ENCODE peak calls at places on chromosomes 6 and 20, in six cellular contexts. One of them, this sample, is unnamed. For H3K36me3, the result is how much of the 10 kb centered on the place peaks cover.

GRCh38 chr6:44477293-44477894 is 89.9 kb downstream of the CDC5L start:
- DNase-seq in CD4-positive, alpha-beta memory T cell: no peak
- DNase-seq in colonic mucosa: no peak
- DNase-seq in CD8-positive, alpha-beta memory T cell: no peak
- DNase-seq in small intestine: no peak
- DNase-seq in cardiac muscle cell: no peak
- DNase-seq in this sample: no peak

GRCh38 chr6:104814743-104815142 is 45.0 kb downstream of the HACE1 start:
- DNase-seq in cardiac muscle cell: no peak
- DNase-seq in CD4-positive, alpha-beta memory T cell: no peak
- DNase-seq in CD8-positive, alpha-beta memory T cell: no peak
- DNase-seq in small intestine: no peak
- DNase-seq in colonic mucosa: no peak
- DNase-seq in this sample: no peak

GRCh38 chr6:33419580-33420492 is at the start of gene SYNGAP1:
- DNase-seq in CD4-positive, alpha-beta memory T cell: no peak
- DNase-seq in CD8-positive, alpha-beta memory T cell: no peak
- DNase-seq in small intestine: no peak
- DNase-seq in cardiac muscle cell: peak
- DNase-seq in colonic mucosa: no peak
- DNase-seq in this sample: no peak

GRCh38 chr20:56285496-56285895 is 37.0 kb downstream of the MC3R start:
- DNase-seq in colonic mucosa: no peak
- DNase-seq in CD8-positive, alpha-beta memory T cell: no peak
- DNase-seq in CD4-positive, alpha-beta memory T cell: no peak
- DNase-seq in small intestine: no peak
- DNase-seq in cardiac muscle cell: no peak
- DNase-seq in this sample: no peak

GRCh38 chr6:35298625-35299140 is 1.1 kb downstream of the DEF6 start:
- DNase-seq in small intestine: no peak
- DNase-seq in CD8-positive, alpha-beta memory T cell: no peak
- DNase-seq in CD4-positive, alpha-beta memory T cell: no peak
- DNase-seq in colonic mucosa: no peak
- DNase-seq in cardiac muscle cell: no peak
- DNase-seq in this sample: no peak

GRCh38 chr20:52941803-52942202 is 30.4 kb upstream of the TSHZ2 start:
- DNase-seq in small intestine: no peak
- DNase-seq in colonic mucosa: no peak
- DNase-seq in CD8-positive, alpha-beta memory T cell: no peak
- DNase-seq in CD4-positive, alpha-beta memory T cell: no peak
- DNase-seq in cardiac muscle cell: no peak
- DNase-seq in this sample: no peak

GRCh38 chr6:157644043-157644810 is 178.8 kb upstream of the SNX9 start:
- DNase-seq in CD4-positive, alpha-beta memory T cell: no peak
- DNase-seq in CD8-positive, alpha-beta memory T cell: no peak
- DNase-seq in cardiac muscle cell: no peak
- DNase-seq in colonic mucosa: no peak
- DNase-seq in small intestine: no peak
- DNase-seq in this sample: no peak

GRCh38 chr6:154440022-154440421 is 70.5 kb downstream of the CNKSR3 start:
- DNase-seq in cardiac muscle cell: no peak
- DNase-seq in CD8-positive, alpha-beta memory T cell: no peak
- DNase-seq in colonic mucosa: no peak
- DNase-seq in small intestine: peak
- DNase-seq in CD4-positive, alpha-beta memory T cell: no peak
- DNase-seq in this sample: no peak

GRCh38 chr6:43216200-43216599 is 13.1 kb downstream of the DNPH1 start:
- DNase-seq in colonic mucosa: no peak
- DNase-seq in small intestine: no peak
- DNase-seq in cardiac muscle cell: no peak
- DNase-seq in CD8-positive, alpha-beta memory T cell: no peak
- DNase-seq in CD4-positive, alpha-beta memory T cell: no peak
- DNase-seq in this sample: no peak

GRCh38 chr6:4860387-4860786 is 84.2 kb downstream of the CDYL start:
- DNase-seq in CD8-positive, alpha-beta memory T cell: no peak
- DNase-seq in small intestine: no peak
- DNase-seq in CD4-positive, alpha-beta memory T cell: no peak
- DNase-seq in colonic mucosa: no peak
- DNase-seq in cardiac muscle cell: no peak
- DNase-seq in this sample: no peak

GRCh38 chr20:39676857-39677351 is 714.8 kb downstream of the DHX35 start:
- DNase-seq in CD4-positive, alpha-beta memory T cell: no peak
- DNase-seq in colonic mucosa: peak
- DNase-seq in small intestine: peak
- DNase-seq in CD8-positive, alpha-beta memory T cell: no peak
- DNase-seq in cardiac muscle cell: no peak
- DNase-seq in this sample: no peak

GRCh38 chr6:142071981-142072380 is 60.7 kb upstream of the GJE1 start:
- DNase-seq in cardiac muscle cell: no peak
- DNase-seq in colonic mucosa: no peak
- DNase-seq in CD4-positive, alpha-beta memory T cell: no peak
- DNase-seq in small intestine: no peak
- DNase-seq in CD8-positive, alpha-beta memory T cell: no peak
- DNase-seq in this sample: no peak

GRCh38 chr6:55469829-55470438 is 109.1 kb downstream of the HMGCLL1 start:
- DNase-seq in cardiac muscle cell: no peak
- DNase-seq in colonic mucosa: no peak
- DNase-seq in CD4-positive, alpha-beta memory T cell: no peak
- DNase-seq in small intestine: no peak
- DNase-seq in CD8-positive, alpha-beta memory T cell: no peak
- DNase-seq in this sample: no peak

GRCh38 chr6:134853111-134854055 is 96.5 kb downstream of the ALDH8A1 start:
- DNase-seq in colonic mucosa: peak
- DNase-seq in cardiac muscle cell: peak
- DNase-seq in CD4-positive, alpha-beta memory T cell: no peak
- DNase-seq in CD8-positive, alpha-beta memory T cell: no peak
- DNase-seq in small intestine: peak
- DNase-seq in this sample: no peak

GRCh38 chr6:170198298-170198697 is 92.6 kb downstream of the DLL1 start:
- DNase-seq in CD4-positive, alpha-beta memory T cell: no peak
- DNase-seq in CD8-positive, alpha-beta memory T cell: no peak
- DNase-seq in colonic mucosa: no peak
- DNase-seq in cardiac muscle cell: no peak
- DNase-seq in small intestine: no peak
- DNase-seq in this sample: peak

GRCh38 chr6:37565267-37566208 is 65.8 kb upstream of the CCDC167 start:
- DNase-seq in cardiac muscle cell: peak
- DNase-seq in small intestine: no peak
- DNase-seq in colonic mucosa: no peak
- DNase-seq in CD8-positive, alpha-beta memory T cell: no peak
- DNase-seq in CD4-positive, alpha-beta memory T cell: no peak
- DNase-seq in this sample: no peak

GRCh38 chr6:109760208-109760607 is 69.1 kb downstream of the FIG4 start:
- DNase-seq in colonic mucosa: no peak
- DNase-seq in CD8-positive, alpha-beta memory T cell: no peak
- DNase-seq in small intestine: no peak
- DNase-seq in cardiac muscle cell: no peak
- DNase-seq in CD4-positive, alpha-beta memory T cell: no peak
- DNase-seq in this sample: no peak

GRCh38 chr6:114747995-114748625 is 405.3 kb upstream of the HS3ST5 start:
- DNase-seq in colonic mucosa: peak
- DNase-seq in CD8-positive, alpha-beta memory T cell: no peak
- DNase-seq in small intestine: peak
- DNase-seq in CD4-positive, alpha-beta memory T cell: no peak
- DNase-seq in cardiac muscle cell: peak
- DNase-seq in this sample: peak

GRCh38 chr6:116229287-116229913 is 24.5 kb downstream of the TSPYL4 start:
- DNase-seq in small intestine: no peak
- DNase-seq in CD4-positive, alpha-beta memory T cell: peak
- DNase-seq in cardiac muscle cell: peak
- DNase-seq in CD8-positive, alpha-beta memory T cell: no peak
- DNase-seq in colonic mucosa: peak
- DNase-seq in this sample: no peak

GRCh38 chr20:57158474-57158873 is 108.0 kb downstream of the BMP7 start:
- DNase-seq in colonic mucosa: no peak
- DNase-seq in cardiac muscle cell: no peak
- DNase-seq in CD8-positive, alpha-beta memory T cell: no peak
- DNase-seq in small intestine: no peak
- DNase-seq in CD4-positive, alpha-beta memory T cell: no peak
- DNase-seq in this sample: no peak

GRCh38 chr6:25302677-25303128 is 23.5 kb downstream of the CARMIL1 start:
- DNase-seq in cardiac muscle cell: peak
- DNase-seq in small intestine: peak
- DNase-seq in CD4-positive, alpha-beta memory T cell: no peak
- DNase-seq in colonic mucosa: no peak
- DNase-seq in CD8-positive, alpha-beta memory T cell: no peak
- DNase-seq in this sample: peak

GRCh38 chr6:14681699-14682487 is 564.0 kb upstream of the JARID2 start:
- DNase-seq in CD8-positive, alpha-beta memory T cell: no peak
- DNase-seq in small intestine: no peak
- DNase-seq in CD4-positive, alpha-beta memory T cell: no peak
- DNase-seq in cardiac muscle cell: no peak
- DNase-seq in colonic mucosa: no peak
- DNase-seq in this sample: no peak

GRCh38 chr6:170179925-170180324 is 111.0 kb downstream of the DLL1 start:
- DNase-seq in small intestine: no peak
- DNase-seq in CD8-positive, alpha-beta memory T cell: no peak
- DNase-seq in colonic mucosa: no peak
- DNase-seq in CD4-positive, alpha-beta memory T cell: no peak
- DNase-seq in cardiac muscle cell: no peak
- DNase-seq in this sample: no peak

GRCh38 chr6:158067436-158068015 is 85.9 kb downstream of the SYNJ2 start:
- DNase-seq in CD4-positive, alpha-beta memory T cell: no peak
- DNase-seq in small intestine: no peak
- DNase-seq in colonic mucosa: no peak
- DNase-seq in CD8-positive, alpha-beta memory T cell: no peak
- DNase-seq in cardiac muscle cell: no peak
- DNase-seq in this sample: no peak

GRCh38 chr20:55004044-55004443 is 528.7 kb downstream of the DOK5 start:
- DNase-seq in CD4-positive, alpha-beta memory T cell: no peak
- DNase-seq in CD8-positive, alpha-beta memory T cell: no peak
- DNase-seq in cardiac muscle cell: peak
- DNase-seq in colonic mucosa: no peak
- DNase-seq in small intestine: no peak
- DNase-seq in this sample: no peak

GRCh38 chr6:97674802-97675201 is 391.8 kb upstream of the MMS22L start:
- DNase-seq in cardiac muscle cell: no peak
- DNase-seq in CD4-positive, alpha-beta memory T cell: no peak
- DNase-seq in small intestine: no peak
- DNase-seq in colonic mucosa: no peak
- DNase-seq in CD8-positive, alpha-beta memory T cell: no peak
- DNase-seq in this sample: no peak

DNA sequence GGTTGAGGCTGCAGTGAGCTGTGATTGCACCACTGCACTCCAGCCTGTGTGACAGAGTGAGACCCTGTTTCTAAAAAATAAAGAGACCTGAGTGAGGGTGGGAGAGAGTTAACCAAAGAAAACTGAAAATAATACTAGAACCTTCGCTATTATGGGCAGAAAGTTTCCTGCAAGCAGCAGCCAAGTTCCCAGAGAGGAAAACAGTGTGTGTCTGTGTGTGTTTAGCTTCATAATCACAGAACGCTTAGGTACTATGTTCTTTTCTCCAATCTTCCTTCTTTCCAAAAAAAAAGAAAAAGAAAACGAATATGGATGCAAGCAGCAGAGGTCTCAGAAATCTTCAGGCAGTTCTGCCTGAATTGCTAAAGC is 170.0 kb downstream of the LY86 start:
- DNase-seq in CD4-positive, alpha-beta memory T cell: no peak
- DNase-seq in small intestine: no peak
- DNase-seq in cardiac muscle cell: no peak
- DNase-seq in colonic mucosa: no peak
- DNase-seq in CD8-positive, alpha-beta memory T cell: no peak
- DNase-seq in this sample: no peak
- H3K4me3 ChIP-seq in CD4-positive, alpha-beta memory T cell: no peak
- H3K4me3 ChIP-seq in small intestine: no peak
- H3K4me3 ChIP-seq in cardiac muscle cell: no peak
- H3K4me3 ChIP-seq in colonic mucosa: no peak
- H3K4me3 ChIP-seq in CD8-positive, alpha-beta memory T cell: no peak
- H3K4me3 ChIP-seq in this sample: no peak

GRCh38 chr20:25300496-25301170 is 52.7 kb downstream of the PYGB start:
- DNase-seq in cardiac muscle cell: no peak
- DNase-seq in CD4-positive, alpha-beta memory T cell: no peak
- DNase-seq in small intestine: no peak
- DNase-seq in colonic mucosa: no peak
- DNase-seq in CD8-positive, alpha-beta memory T cell: no peak
- DNase-seq in this sample: no peak
- H3K36me3 ChIP-seq in cardiac muscle cell: under half
- H3K36me3 ChIP-seq in CD4-positive, alpha-beta memory T cell: under half
- H3K36me3 ChIP-seq in small intestine: under half
- H3K36me3 ChIP-seq in colonic mucosa: under half
- H3K36me3 ChIP-seq in CD8-positive, alpha-beta memory T cell: under half
- H3K36me3 ChIP-seq in this sample: under half

GRCh38 chr20:8627386-8628030 is 441.4 kb upstream of the PLCB4 start:
- DNase-seq in CD4-positive, alpha-beta memory T cell: no peak
- DNase-seq in cardiac muscle cell: no peak
- DNase-seq in CD8-positive, alpha-beta memory T cell: no peak
- DNase-seq in colonic mucosa: no peak
- DNase-seq in small intestine: no peak
- DNase-seq in this sample: no peak
- H3K4me3 ChIP-seq in CD4-positive, alpha-beta memory T cell: no peak
- H3K4me3 ChIP-seq in cardiac muscle cell: no peak
- H3K4me3 ChIP-seq in CD8-positive, alpha-beta memory T cell: no peak
- H3K4me3 ChIP-seq in colonic mucosa: no peak
- H3K4me3 ChIP-seq in small intestine: no peak
- H3K4me3 ChIP-seq in this sample: no peak

GRCh38 chr6:124495316-124496176 is 466.7 kb upstream of the RNF217 start:
- DNase-seq in colonic mucosa: no peak
- DNase-seq in small intestine: no peak
- DNase-seq in cardiac muscle cell: no peak
- DNase-seq in CD8-positive, alpha-beta memory T cell: no peak
- DNase-seq in CD4-positive, alpha-beta memory T cell: no peak
- DNase-seq in this sample: no peak
- H3K36me3 ChIP-seq in colonic mucosa: under half
- H3K36me3 ChIP-seq in small intestine: under half
- H3K36me3 ChIP-seq in cardiac muscle cell: under half
- H3K36me3 ChIP-seq in CD8-positive, alpha-beta memory T cell: under half
- H3K36me3 ChIP-seq in CD4-positive, alpha-beta memory T cell: under half
- H3K36me3 ChIP-seq in this sample: under half

DNA sequence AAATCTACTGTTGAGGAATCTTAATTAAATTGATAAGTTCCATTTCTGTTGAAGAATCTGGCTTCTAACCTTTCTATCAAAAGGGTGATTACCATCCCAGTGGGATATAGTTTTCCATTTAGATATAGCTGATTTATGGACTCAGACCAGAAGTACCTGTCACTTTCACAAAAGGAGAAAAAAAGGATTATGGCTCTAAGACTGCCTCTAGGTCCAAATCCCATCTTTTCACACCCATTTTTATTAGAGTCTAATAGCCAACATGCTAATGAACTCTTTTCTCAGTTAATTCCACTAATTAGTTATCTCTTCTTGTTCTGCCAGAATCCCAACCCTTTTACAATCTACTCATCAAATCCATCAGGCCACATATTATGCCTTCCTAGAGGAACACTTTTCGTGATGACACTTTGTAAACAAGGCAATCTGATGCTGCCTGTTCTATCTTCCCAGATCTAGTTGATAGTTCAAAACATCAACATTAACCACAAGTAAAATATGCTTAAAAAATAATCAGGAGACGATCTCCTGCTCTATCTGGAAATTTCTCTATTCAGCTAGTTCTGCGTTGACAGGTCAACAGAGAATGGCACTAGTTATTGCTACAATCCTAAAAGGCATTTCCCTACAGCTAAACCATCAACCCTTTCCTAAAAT is 2.2 kb downstream of the B4GALT5 start:
- DNase-seq in small intestine: no peak
- DNase-seq in CD8-positive, alpha-beta memory T cell: no peak
- DNase-seq in CD4-positive, alpha-beta memory T cell: no peak
- DNase-seq in cardiac muscle cell: no peak
- DNase-seq in colonic mucosa: no peak
- DNase-seq in this sample: no peak
- H3K4me3 ChIP-seq in small intestine: no peak
- H3K4me3 ChIP-seq in CD8-positive, alpha-beta memory T cell: no peak
- H3K4me3 ChIP-seq in CD4-positive, alpha-beta memory T cell: no peak
- H3K4me3 ChIP-seq in cardiac muscle cell: peak
- H3K4me3 ChIP-seq in colonic mucosa: peak
- H3K4me3 ChIP-seq in this sample: no peak

GRCh38 chr6:107917468-107918375 is 40.3 kb downstream of the SEC63 start:
- DNase-seq in CD8-positive, alpha-beta memory T cell: no peak
- DNase-seq in CD4-positive, alpha-beta memory T cell: no peak
- DNase-seq in cardiac muscle cell: peak
- DNase-seq in colonic mucosa: no peak
- DNase-seq in small intestine: no peak
- DNase-seq in this sample: no peak
- H3K36me3 ChIP-seq in CD8-positive, alpha-beta memory T cell: under half
- H3K36me3 ChIP-seq in CD4-positive, alpha-beta memory T cell: under half
- H3K36me3 ChIP-seq in cardiac muscle cell: under half
- H3K36me3 ChIP-seq in colonic mucosa: under half
- H3K36me3 ChIP-seq in small intestine: under half
- H3K36me3 ChIP-seq in this sample: under half

This sample was measured in lung.